ENCODE peak calls at places on chromosomes 16 and 17, in ten cellular contexts. M, O, H, V, D, E, U, X, K and G are unnamed samples.

GRCh38 chr17:17698869-17699351 is 17.7 kb downstream of the RAI1 start:
- DNase-seq in O (no peak), K (no peak), M (peak), V (peak), U (no peak), D (no peak), E (peak), X (no peak), H (no peak), G (no peak)

GRCh38 chr17:59498421-59499307 is 66.7 kb upstream of the DHX40 start:
- DNase-seq in U (no peak), M (no peak), O (peak), X (no peak), H (no peak), K (no peak), V (peak), D (no peak), E (no peak), G (no peak)

GRCh38 chr17:14745541-14745940 is 444.7 kb downstream of the HS3ST3B1 start:
- DNase-seq in D (no peak), H (no peak), K (no peak), U (no peak), V (no peak), O (no peak), M (no peak), E (no peak), X (no peak), G (no peak)

GRCh38 chr16:7363397-7364053 is 30.9 kb downstream of the RBFOX1 start:
- DNase-seq in M (no peak), H (peak), X (no peak), O (peak), K (no peak), E (no peak), V (no peak), U (no peak), D (no peak), G (no peak)

GRCh38 chr17:18988546-18989173 is 15.9 kb downstream of the FAM83G start:
- DNase-seq in D (no peak), H (no peak), X (no peak), O (no peak), U (no peak), K (no peak), E (no peak), M (no peak), V (peak), G (no peak)

GRCh38 chr17:48181653-48182052 is 74.1 kb downstream of the SNX11 start:
- DNase-seq in X (no peak), M (peak), U (no peak), E (peak), H (no peak), K (no peak), O (no peak), D (no peak), V (peak), G (peak)

GRCh38 chr17:40936976-40937375 is 470 bp downstream of the KRT23 start:
- DNase-seq in H (no peak), E (no peak), K (no peak), O (no peak), D (no peak), M (no peak), V (no peak), X (no peak), U (no peak), G (no peak)

GRCh38 chr17:74180336-74180735 is 23.1 kb upstream of the RPL38 start:
- DNase-seq in K (no peak), U (no peak), X (no peak), M (no peak), D (no peak), O (no peak), H (no peak), V (no peak), E (peak), G (no peak)

GRCh38 chr16:47477680-47478079 is 16.5 kb downstream of the PHKB start:
- DNase-seq in H (no peak), K (no peak), O (no peak), D (no peak), X (no peak), E (no peak), U (no peak), M (peak), V (peak), G (no peak)

GRCh38 chr17:40058151-40058784 is 4.1 kb upstream of the MED24 start:
- DNase-seq in K (no peak), V (no peak), U (no peak), E (no peak), O (no peak), X (no peak), D (no peak), H (peak), M (no peak), G (no peak)

GRCh38 chr17:8959312-8959918 is 6.1 kb downstream of the PIK3R5 start:
- DNase-seq in O (no peak), X (no peak), D (no peak), E (no peak), K (no peak), H (no peak), V (no peak), U (no peak), M (no peak), G (no peak)

GRCh38 chr16:17396762-17397498 is 73.8 kb downstream of the XYLT1 start:
- DNase-seq in M (peak), V (no peak), U (peak), H (peak), O (no peak), X (no peak), D (no peak), K (peak), E (no peak), G (peak)